ENCODE peak calls at places on chromosome 16, in eight cellular contexts. One of them, this sample, is unnamed.

GRCh38 chr16:86567701-86568571 is 1.3 kb downstream of the FOXC2 start:
- DNase-seq in epithelial cell of proximal tubule: no peak
- DNase-seq in mucosa of gallbladder: no peak
- DNase-seq in GM06990: no peak
- DNase-seq in Daoy: peak
- DNase-seq in KBM-7: no peak
- DNase-seq in ELF-1: no peak
- DNase-seq in fibroblast of pulmonary artery: peak
- DNase-seq in this sample: no peak

GRCh38 chr16:50301626-50302471 is 35.5 kb downstream of the ADCY7 start:
- DNase-seq in epithelial cell of proximal tubule: no peak
- DNase-seq in mucosa of gallbladder: no peak
- DNase-seq in GM06990: no peak
- DNase-seq in Daoy: peak
- DNase-seq in KBM-7: no peak
- DNase-seq in ELF-1: peak
- DNase-seq in fibroblast of pulmonary artery: peak
- DNase-seq in this sample: peak

GRCh38 chr16:67013823-67014640 is 14.9 kb upstream of the CBFB start:
- DNase-seq in epithelial cell of proximal tubule: no peak
- DNase-seq in mucosa of gallbladder: peak
- DNase-seq in GM06990: peak
- DNase-seq in Daoy: peak
- DNase-seq in KBM-7: peak
- DNase-seq in ELF-1: peak
- DNase-seq in fibroblast of pulmonary artery: peak
- DNase-seq in this sample: no peak

GRCh38 chr16:4315185-4316102 is at the start of gene GLIS2:
- DNase-seq in epithelial cell of proximal tubule: no peak
- DNase-seq in mucosa of gallbladder: peak
- DNase-seq in GM06990: no peak
- DNase-seq in Daoy: peak
- DNase-seq in KBM-7: peak
- DNase-seq in ELF-1: peak
- DNase-seq in fibroblast of pulmonary artery: peak
- DNase-seq in this sample: no peak

GRCh38 chr16:82293671-82294070 is 123.6 kb upstream of the MPHOSPH6 start:
- DNase-seq in epithelial cell of proximal tubule: no peak
- DNase-seq in mucosa of gallbladder: no peak
- DNase-seq in GM06990: no peak
- DNase-seq in Daoy: no peak
- DNase-seq in KBM-7: no peak
- DNase-seq in ELF-1: no peak
- DNase-seq in fibroblast of pulmonary artery: no peak
- DNase-seq in this sample: no peak

GRCh38 chr16:85571813-85572619 is 41.1 kb upstream of the GSE1 start:
- DNase-seq in epithelial cell of proximal tubule: no peak
- DNase-seq in mucosa of gallbladder: no peak
- DNase-seq in GM06990: no peak
- DNase-seq in Daoy: no peak
- DNase-seq in KBM-7: peak
- DNase-seq in ELF-1: no peak
- DNase-seq in fibroblast of pulmonary artery: no peak
- DNase-seq in this sample: no peak

GRCh38 chr16:79287424-79287917 is 313.1 kb downstream of the MAF start:
- DNase-seq in epithelial cell of proximal tubule: no peak
- DNase-seq in mucosa of gallbladder: no peak
- DNase-seq in GM06990: no peak
- DNase-seq in Daoy: no peak
- DNase-seq in KBM-7: no peak
- DNase-seq in ELF-1: no peak
- DNase-seq in fibroblast of pulmonary artery: no peak
- DNase-seq in this sample: no peak

GRCh38 chr16:88789593-88789992 is 4.6 kb upstream of the PIEZO1 start:
- DNase-seq in epithelial cell of proximal tubule: no peak
- DNase-seq in mucosa of gallbladder: no peak
- DNase-seq in GM06990: no peak
- DNase-seq in Daoy: no peak
- DNase-seq in KBM-7: peak
- DNase-seq in ELF-1: no peak
- DNase-seq in fibroblast of pulmonary artery: no peak
- DNase-seq in this sample: no peak

GRCh38 chr16:2160915-2161551 is 5.5 kb downstream of the TRAF7 start:
- DNase-seq in epithelial cell of proximal tubule: no peak
- DNase-seq in mucosa of gallbladder: no peak
- DNase-seq in GM06990: no peak
- DNase-seq in Daoy: peak
- DNase-seq in KBM-7: no peak
- DNase-seq in ELF-1: no peak
- DNase-seq in fibroblast of pulmonary artery: peak
- DNase-seq in this sample: no peak

GRCh38 chr16:52435573-52435972 is 111.4 kb downstream of the TOX3 start:
- DNase-seq in epithelial cell of proximal tubule: no peak
- DNase-seq in mucosa of gallbladder: no peak
- DNase-seq in GM06990: no peak
- DNase-seq in Daoy: no peak
- DNase-seq in KBM-7: no peak
- DNase-seq in ELF-1: peak
- DNase-seq in fibroblast of pulmonary artery: no peak
- DNase-seq in this sample: peak

GRCh38 chr16:79168321-79168720 is 432.2 kb downstream of the MAF start:
- DNase-seq in epithelial cell of proximal tubule: no peak
- DNase-seq in mucosa of gallbladder: no peak
- DNase-seq in GM06990: no peak
- DNase-seq in Daoy: no peak
- DNase-seq in KBM-7: no peak
- DNase-seq in ELF-1: no peak
- DNase-seq in fibroblast of pulmonary artery: no peak
- DNase-seq in this sample: no peak

GRCh38 chr16:86227041-86227440 is 283.3 kb upstream of the FOXF1 start:
- DNase-seq in epithelial cell of proximal tubule: no peak
- DNase-seq in mucosa of gallbladder: no peak
- DNase-seq in GM06990: no peak
- DNase-seq in Daoy: no peak
- DNase-seq in KBM-7: no peak
- DNase-seq in ELF-1: no peak
- DNase-seq in fibroblast of pulmonary artery: no peak
- DNase-seq in this sample: no peak

GRCh38 chr16:84699712-84700517 is at the start of gene USP10:
- DNase-seq in epithelial cell of proximal tubule: no peak
- DNase-seq in mucosa of gallbladder: peak
- DNase-seq in GM06990: peak
- DNase-seq in Daoy: peak
- DNase-seq in KBM-7: peak
- DNase-seq in ELF-1: peak
- DNase-seq in fibroblast of pulmonary artery: peak
- DNase-seq in this sample: peak

GRCh38 chr16:55035037-55035436 is 104.4 kb downstream of the IRX5 start:
- DNase-seq in epithelial cell of proximal tubule: no peak
- DNase-seq in mucosa of gallbladder: peak
- DNase-seq in GM06990: no peak
- DNase-seq in Daoy: peak
- DNase-seq in KBM-7: peak
- DNase-seq in ELF-1: peak
- DNase-seq in fibroblast of pulmonary artery: no peak
- DNase-seq in this sample: no peak

GRCh38 chr16:919658-920631 is 50.8 kb downstream of the LMF1 start:
- DNase-seq in epithelial cell of proximal tubule: no peak
- DNase-seq in mucosa of gallbladder: peak
- DNase-seq in GM06990: no peak
- DNase-seq in Daoy: no peak
- DNase-seq in KBM-7: no peak
- DNase-seq in ELF-1: no peak
- DNase-seq in fibroblast of pulmonary artery: peak
- DNase-seq in this sample: no peak

GRCh38 chr16:287981-288920 is 5.3 kb downstream of the PDIA2 start:
- DNase-seq in epithelial cell of proximal tubule: no peak
- DNase-seq in mucosa of gallbladder: no peak
- DNase-seq in GM06990: no peak
- DNase-seq in Daoy: no peak
- DNase-seq in KBM-7: no peak
- DNase-seq in ELF-1: no peak
- DNase-seq in fibroblast of pulmonary artery: no peak
- DNase-seq in this sample: no peak

GRCh38 chr16:68385371-68385770 is 62.9 kb downstream of the SMPD3 start:
- DNase-seq in epithelial cell of proximal tubule: no peak
- DNase-seq in mucosa of gallbladder: no peak
- DNase-seq in GM06990: no peak
- DNase-seq in Daoy: no peak
- DNase-seq in KBM-7: peak
- DNase-seq in ELF-1: no peak
- DNase-seq in fibroblast of pulmonary artery: no peak
- DNase-seq in this sample: no peak